ENCODE peak calls at places on chromosomes 11 and 22, in four cellular contexts. One of them, this sample, is unnamed. For H3K27me3 and H3K4me1, the result is how much of the 10 kb centered on the place peaks cover.

GRCh38 chr11:7019500-7020182 is 505 bp downstream of the ZNF214 start:
- DNase-seq in ovary: peak
- DNase-seq in SJCRH30: no peak
- DNase-seq in hepatocyte: peak
- DNase-seq in this sample: no peak

GRCh38 chr22:23164091-23164490 is 16.2 kb upstream of the BCR start:
- DNase-seq in hepatocyte: no peak
- DNase-seq in ovary: peak
- DNase-seq in SJCRH30: no peak
- DNase-seq in this sample: no peak

GRCh38 chr22:19050117-19050516 is 72.1 kb downstream of the DGCR2 start:
- DNase-seq in SJCRH30: no peak
- DNase-seq in hepatocyte: no peak
- DNase-seq in ovary: no peak
- DNase-seq in this sample: no peak

GRCh38 chr22:39175127-39176066 is 22.9 kb upstream of the CBX7 start:
- DNase-seq in SJCRH30: no peak
- DNase-seq in ovary: peak
- DNase-seq in hepatocyte: no peak
- DNase-seq in this sample: no peak

GRCh38 chr22:17262976-17263375 is 43.7 kb upstream of the ADA2 start:
- DNase-seq in SJCRH30: no peak
- DNase-seq in ovary: no peak
- DNase-seq in hepatocyte: no peak
- DNase-seq in this sample: no peak

GRCh38 chr11:125167292-125167953 is 2.9 kb downstream of the PKNOX2 start:
- DNase-seq in ovary: peak
- DNase-seq in SJCRH30: peak
- DNase-seq in hepatocyte: peak
- DNase-seq in this sample: peak

GRCh38 chr11:73508243-73509176 is 89.4 kb downstream of the FAM168A start:
- DNase-seq in SJCRH30: no peak
- DNase-seq in ovary: no peak
- DNase-seq in hepatocyte: no peak
- DNase-seq in this sample: no peak

GRCh38 chr11:12092714-12093113 is 17.7 kb upstream of the MICAL2 start:
- DNase-seq in ovary: no peak
- DNase-seq in SJCRH30: no peak
- DNase-seq in hepatocyte: no peak
- DNase-seq in this sample: no peak

GRCh38 chr11:1204381-1205101 is 18.3 kb upstream of the MUC5B start:
- DNase-seq in SJCRH30: no peak
- DNase-seq in ovary: peak
- DNase-seq in hepatocyte: no peak
- DNase-seq in this sample: no peak

GRCh38 chr11:93648168-93648567 is 13.3 kb upstream of the CEP295 start:
- DNase-seq in ovary: no peak
- DNase-seq in hepatocyte: peak
- DNase-seq in SJCRH30: no peak
- DNase-seq in this sample: no peak

GRCh38 chr11:7559404-7560283 is 45.8 kb downstream of the PPFIBP2 start:
- DNase-seq in SJCRH30: no peak
- DNase-seq in hepatocyte: no peak
- DNase-seq in ovary: no peak
- DNase-seq in this sample: no peak

GRCh38 chr11:89205378-89205777 is 27.7 kb downstream of the TYR start:
- DNase-seq in ovary: no peak
- DNase-seq in SJCRH30: no peak
- DNase-seq in hepatocyte: no peak
- DNase-seq in this sample: no peak

GRCh38 chr11:61647529-61647928 is 32.7 kb upstream of the DAGLA start:
- DNase-seq in ovary: no peak
- DNase-seq in hepatocyte: no peak
- DNase-seq in SJCRH30: no peak
- DNase-seq in this sample: no peak

GRCh38 chr11:25094085-25094802 is 597.4 kb downstream of the LUZP2 start:
- DNase-seq in ovary: no peak
- DNase-seq in hepatocyte: peak
- DNase-seq in SJCRH30: no peak
- DNase-seq in this sample: no peak

GRCh38 chr11:70068345-70068744 is 9.8 kb upstream of the ANO1 start:
- DNase-seq in hepatocyte: no peak
- DNase-seq in SJCRH30: no peak
- DNase-seq in ovary: no peak
- DNase-seq in this sample: peak

GRCh38 chr11:68273056-68273738 is 1.4 kb upstream of the C11orf24 start:
- DNase-seq in ovary: no peak
- DNase-seq in hepatocyte: no peak
- DNase-seq in SJCRH30: no peak
- DNase-seq in this sample: no peak

GRCh38 chr11:72585762-72586590 is 88.2 kb downstream of the PDE2A start:
- DNase-seq in SJCRH30: peak
- DNase-seq in ovary: peak
- DNase-seq in hepatocyte: peak
- DNase-seq in this sample: no peak

GRCh38 chr11:44746894-44747293 is 20.1 kb downstream of the TSPAN18 start:
- DNase-seq in hepatocyte: no peak
- DNase-seq in SJCRH30: no peak
- DNase-seq in ovary: no peak
- DNase-seq in this sample: no peak

DNA sequence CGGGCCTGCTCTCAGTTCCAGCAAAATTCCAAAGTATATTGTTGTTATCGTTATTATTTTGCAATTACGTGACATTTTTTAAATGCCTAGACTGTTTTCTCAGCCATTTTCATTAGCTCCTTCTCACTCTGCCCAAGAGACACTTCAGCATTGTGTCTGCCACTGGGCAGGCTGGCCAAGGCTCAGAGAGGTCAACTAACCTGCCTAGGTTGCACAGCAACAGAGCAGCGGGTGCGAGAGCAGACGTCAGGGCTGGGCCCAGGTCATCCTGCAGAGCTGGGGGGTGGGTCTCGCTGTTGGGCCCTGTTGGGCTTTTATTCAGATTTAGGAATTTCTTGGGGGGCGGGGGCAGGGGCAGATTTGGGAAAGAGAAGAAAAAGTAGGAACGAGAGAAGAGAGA is 19.4 kb downstream of the CDKN1C start:
- DNase-seq in SJCRH30: no peak
- DNase-seq in ovary: no peak
- DNase-seq in hepatocyte: no peak
- DNase-seq in this sample: no peak
- H3K27me3 ChIP-seq in SJCRH30: under half
- H3K27me3 ChIP-seq in ovary: under half
- H3K27me3 ChIP-seq in hepatocyte: under half
- H3K27me3 ChIP-seq in this sample: under half

GRCh38 chr11:119689318-119689717 is 39.7 kb downstream of the NECTIN1 start:
- DNase-seq in ovary: no peak
- DNase-seq in hepatocyte: no peak
- DNase-seq in SJCRH30: no peak
- DNase-seq in this sample: no peak

GRCh38 chr11:119692547-119692834 is 36.5 kb downstream of the NECTIN1 start:
- DNase-seq in SJCRH30: no peak
- DNase-seq in ovary: no peak
- DNase-seq in hepatocyte: no peak
- DNase-seq in this sample: no peak

GRCh38 chr11:119691701-119692546 is 37.1 kb downstream of the NECTIN1 start:
- DNase-seq in SJCRH30: no peak
- DNase-seq in hepatocyte: no peak
- DNase-seq in ovary: no peak
- DNase-seq in this sample: no peak

GRCh38 chr11:119693253-119693815 is 35.7 kb downstream of the NECTIN1 start:
- DNase-seq in hepatocyte: no peak
- DNase-seq in ovary: no peak
- DNase-seq in SJCRH30: no peak
- DNase-seq in this sample: no peak

DNA sequence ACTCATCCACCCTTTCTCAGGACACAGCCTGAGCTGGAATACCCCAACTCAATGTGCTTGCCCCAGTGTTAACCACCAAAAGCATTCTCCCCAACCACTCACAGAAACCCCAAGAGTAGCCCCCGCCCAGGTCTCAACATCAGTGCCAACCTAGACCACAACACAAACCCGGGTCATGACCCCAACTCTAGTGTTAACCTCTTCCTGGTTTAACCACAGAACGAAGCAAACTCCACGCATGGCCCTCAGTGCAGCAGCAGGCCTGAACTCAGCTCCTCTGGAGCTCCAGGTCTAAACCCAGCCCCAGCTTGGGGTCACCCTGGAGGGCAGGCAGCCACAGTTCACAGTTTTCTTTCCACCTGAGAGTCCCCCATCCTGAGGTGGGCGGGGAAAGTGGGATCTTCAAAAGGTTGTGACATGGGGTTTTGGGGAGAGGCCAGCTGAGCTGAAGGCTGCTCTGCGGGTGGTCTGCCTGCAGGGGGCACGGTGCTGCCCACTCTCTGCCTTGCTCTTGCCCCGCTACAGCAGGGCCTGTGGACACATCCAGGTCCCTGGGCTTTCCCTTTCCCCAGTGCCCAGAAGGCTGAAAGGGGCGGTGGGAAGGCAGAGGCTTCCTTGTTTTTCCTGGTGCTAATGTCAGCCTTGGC is 37.9 kb downstream of the NECTIN1 start:
- DNase-seq in hepatocyte: no peak
- DNase-seq in ovary: no peak
- DNase-seq in SJCRH30: no peak
- DNase-seq in this sample: no peak
- H3K4me1 ChIP-seq in hepatocyte: under half
- H3K4me1 ChIP-seq in ovary: under half
- H3K4me1 ChIP-seq in SJCRH30: under half
- H3K4me1 ChIP-seq in this sample: under half

DNA sequence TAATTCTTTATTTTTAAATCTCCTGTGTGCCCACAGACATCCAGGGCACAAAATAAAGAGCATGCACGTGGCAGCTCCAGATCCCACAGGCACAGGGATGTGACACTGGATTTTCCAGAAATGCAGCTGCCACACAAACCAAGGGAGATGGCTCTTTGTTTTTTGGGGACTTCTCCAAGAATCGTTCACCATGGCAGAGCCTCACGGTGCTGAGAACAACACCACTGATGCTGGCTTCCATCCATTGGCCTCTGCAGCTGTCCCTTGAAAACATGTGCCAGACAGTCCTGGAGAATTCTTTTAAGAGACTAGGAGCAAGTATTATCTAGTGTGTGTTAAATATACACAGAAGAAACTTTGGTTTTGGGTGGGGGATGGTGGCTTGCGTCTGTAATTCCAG is 108.4 kb upstream of the SLC22A12 start:
- DNase-seq in ovary: no peak
- DNase-seq in hepatocyte: no peak
- DNase-seq in SJCRH30: no peak
- DNase-seq in this sample: no peak
- H3K27me3 ChIP-seq in ovary: under half
- H3K27me3 ChIP-seq in hepatocyte: under half
- H3K27me3 ChIP-seq in SJCRH30: under half
- H3K27me3 ChIP-seq in this sample: under half

GRCh38 chr11:67267188-67268035 is 1.1 kb downstream of the GRK2 start:
- DNase-seq in ovary: peak
- DNase-seq in SJCRH30: no peak
- DNase-seq in hepatocyte: peak
- DNase-seq in this sample: no peak
- H3K4me1 ChIP-seq in ovary: under half
- H3K4me1 ChIP-seq in SJCRH30: under half
- H3K4me1 ChIP-seq in hepatocyte: under half
- H3K4me1 ChIP-seq in this sample: half or more

DNA sequence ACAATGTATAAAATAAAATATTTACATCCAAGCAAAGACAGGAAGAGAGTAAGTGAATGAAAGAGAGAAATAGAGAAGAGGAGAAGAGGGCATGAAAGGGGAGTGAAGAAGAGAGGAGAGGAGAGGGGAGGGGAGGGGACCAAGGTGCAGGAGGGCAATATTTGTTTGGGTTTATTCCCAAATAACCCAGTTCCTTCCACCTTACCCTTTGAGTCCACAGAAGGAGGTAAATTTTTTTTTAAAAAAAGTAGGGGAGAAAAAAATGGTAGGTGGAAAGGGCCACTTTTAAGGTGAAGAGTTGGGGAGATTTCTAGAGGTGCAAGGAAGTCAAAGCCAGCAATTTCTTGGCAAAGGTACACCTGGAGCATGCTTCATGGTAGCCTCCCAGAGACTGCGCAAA is 2.1 kb upstream of the OR5AN1 start:
- DNase-seq in hepatocyte: no peak
- DNase-seq in SJCRH30: no peak
- DNase-seq in ovary: no peak
- DNase-seq in this sample: no peak
- H3K27me3 ChIP-seq in hepatocyte: under half
- H3K27me3 ChIP-seq in SJCRH30: under half
- H3K27me3 ChIP-seq in ovary: under half
- H3K27me3 ChIP-seq in this sample: under half